ENCODE peak calls at places on chromosomes 6 and 20, in nine cellular contexts. D is tibial nerve, W is BJ, E is uterus, V is GM06990, Z is HCT116, T is stomach, L is pancreas, F is heart left ventricle. P is an unnamed sample. For H3K36me3, the result is how much of the 10 kb centered on the place peaks cover.

GRCh38 chr6:170454512-170455285 is 98.4 kb downstream of the PSMB1 start:
- DNase-seq in D (no peak), W (no peak), E (no peak), V (no peak), Z (no peak), T (no peak), L (no peak), F (no peak), P (no peak)

GRCh38 chr20:47027042-47027441 is 132.4 kb downstream of the EYA2 start:
- DNase-seq in D (no peak), W (no peak), E (no peak), V (no peak), Z (no peak), T (no peak), L (no peak), F (no peak), P (no peak)

GRCh38 chr20:51382986-51383821 is 159.3 kb downstream of the NFATC2 start:
- DNase-seq in D (no peak), W (no peak), E (no peak), V (no peak), Z (no peak), T (peak), L (peak), F (no peak), P (no peak)

GRCh38 chr6:43811101-43812099 is 41.4 kb downstream of the VEGFA start:
- DNase-seq in D (no peak), W (no peak), E (no peak), V (no peak), Z (no peak), T (no peak), L (no peak), F (no peak), P (no peak)

GRCh38 chr6:75855047-75855446 is 106.0 kb downstream of the MYO6 start:
- DNase-seq in D (peak), W (peak), E (no peak), V (no peak), Z (peak), T (peak), L (no peak), F (no peak), P (peak)

GRCh38 chr6:29762781-29763214 is 39.6 kb downstream of the HLA-F start:
- DNase-seq in D (no peak), W (no peak), E (no peak), V (no peak), Z (no peak), T (no peak), L (no peak), F (no peak), P (no peak)

GRCh38 chr6:31825553-31825952 is 2.0 kb upstream of the HSPA1B start:
- DNase-seq in D (no peak), W (no peak), E (no peak), V (no peak), Z (no peak), T (no peak), L (no peak), F (no peak), P (no peak)

GRCh38 chr20:38927902-38928578 is 1.8 kb downstream of the FAM83D start:
- DNase-seq in D (no peak), W (no peak), E (no peak), V (no peak), Z (no peak), T (no peak), L (no peak), F (no peak), P (no peak)

GRCh38 chr6:155351273-155352129 is 37.2 kb upstream of the TFB1M start:
- DNase-seq in D (no peak), W (no peak), E (no peak), V (peak), Z (no peak), T (no peak), L (no peak), F (no peak), P (no peak)

GRCh38 chr6:47964994-47965393 is 146.0 kb downstream of the PTCHD4 start:
- DNase-seq in D (no peak), W (no peak), E (no peak), V (no peak), Z (no peak), T (no peak), L (no peak), F (no peak), P (no peak)

GRCh38 chr6:76885861-76886301 is 577.4 kb downstream of the HTR1B start:
- DNase-seq in D (no peak), W (no peak), E (no peak), V (no peak), Z (no peak), T (no peak), L (no peak), F (no peak), P (no peak)

GRCh38 chr6:80605165-80605989 is 498.9 kb downstream of the BCKDHB start:
- DNase-seq in D (peak), W (no peak), E (no peak), V (no peak), Z (peak), T (no peak), L (no peak), F (no peak), P (peak)

GRCh38 chr20:32521780-32522524 is 63.2 kb downstream of the NOL4L start:
- DNase-seq in D (peak), W (no peak), E (peak), V (peak), Z (peak), T (peak), L (peak), F (peak), P (peak)

GRCh38 chr6:30722280-30723112 is 2.3 kb downstream of the TUBB start:
- DNase-seq in D (peak), W (no peak), E (peak), V (peak), Z (peak), T (peak), L (peak), F (peak), P (peak)

GRCh38 chr6:88989215-88989614 is 25.8 kb upstream of the RNGTT start:
- DNase-seq in D (no peak), W (no peak), E (no peak), V (no peak), Z (peak), T (no peak), L (no peak), F (no peak), P (no peak)

GRCh38 chr6:37173573-37174195 is 3.7 kb downstream of the PIM1 start:
- DNase-seq in D (no peak), W (no peak), E (no peak), V (no peak), Z (no peak), T (no peak), L (no peak), F (no peak), P (peak)

DNA sequence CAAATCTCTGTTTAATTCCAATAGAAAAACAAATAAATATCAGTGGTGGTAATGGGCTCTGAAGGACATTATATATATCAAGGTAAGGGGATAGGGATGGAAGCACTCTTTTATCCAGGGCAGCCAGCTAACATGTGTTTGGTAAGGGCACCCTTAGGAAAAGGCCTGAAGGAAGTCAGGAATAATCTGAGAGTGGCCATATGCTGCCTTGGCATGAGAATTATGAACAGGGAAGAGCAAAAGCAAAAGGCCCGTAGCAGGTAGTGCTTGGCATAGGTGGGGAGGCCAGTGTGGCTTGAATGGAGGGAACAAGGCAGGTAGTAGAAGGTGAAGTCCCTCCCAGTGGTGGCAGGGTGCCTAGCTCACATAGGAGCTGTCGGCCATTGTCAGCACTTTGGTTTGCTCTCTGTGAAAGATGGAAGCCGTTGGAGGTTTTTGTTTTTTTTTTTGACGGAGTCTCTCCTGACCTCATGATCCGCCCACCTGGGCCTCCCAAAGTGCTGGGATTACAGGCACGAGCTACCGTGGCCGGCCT is 39.6 kb upstream of the CSE1L start:
- DNase-seq in D (no peak), W (no peak), E (no peak), V (no peak), Z (no peak), T (no peak), L (no peak), F (no peak), P (no peak)
- H3K36me3 ChIP-seq in D (under half), W (under half), E (under half), V (under half), Z (under half), T (under half), L (under half), F (half or more), P (under half)

DNA sequence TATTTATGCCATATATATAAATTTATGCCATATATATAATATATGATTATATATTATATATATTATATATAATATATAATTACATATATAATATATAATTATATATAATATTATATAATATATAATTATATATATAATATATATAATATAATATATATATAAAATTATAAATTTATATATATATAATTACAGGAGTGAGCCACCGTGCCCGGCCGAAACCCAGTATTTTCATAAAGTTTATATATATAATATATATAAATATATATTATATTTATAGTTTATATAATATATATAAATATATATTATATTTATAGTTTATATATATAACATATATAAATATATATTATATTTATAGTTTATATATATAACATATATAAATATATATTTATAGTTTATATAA is 31.6 kb downstream of the NKX2-4 start:
- DNase-seq in D (no peak), W (no peak), E (no peak), V (no peak), Z (no peak), T (no peak), L (no peak), F (no peak), P (no peak)
- TF ChIP-seq CTCF in D (no peak), W (no peak), E (no peak), V (no peak), Z (no peak), T (no peak), L (no peak), F (no peak), P (no peak)

GRCh38 chr20:10449270-10449669 is 14.2 kb downstream of the SLX4IP start:
- DNase-seq in D (no peak), W (no peak), E (no peak), V (no peak), Z (no peak), T (no peak), L (no peak), F (no peak), P (no peak)

GRCh38 chr20:10447028-10447427 is 11.9 kb downstream of the SLX4IP start:
- DNase-seq in D (no peak), W (peak), E (no peak), V (peak), Z (peak), T (peak), L (no peak), F (no peak), P (peak)

GRCh38 chr20:10448270-10449156 is 13.4 kb downstream of the SLX4IP start:
- DNase-seq in D (no peak), W (no peak), E (no peak), V (no peak), Z (no peak), T (no peak), L (no peak), F (no peak), P (no peak)

GRCh38 chr20:10443936-10444335 is 8.8 kb downstream of the SLX4IP start:
- DNase-seq in D (no peak), W (no peak), E (no peak), V (no peak), Z (no peak), T (no peak), L (no peak), F (no peak), P (no peak)

DNA sequence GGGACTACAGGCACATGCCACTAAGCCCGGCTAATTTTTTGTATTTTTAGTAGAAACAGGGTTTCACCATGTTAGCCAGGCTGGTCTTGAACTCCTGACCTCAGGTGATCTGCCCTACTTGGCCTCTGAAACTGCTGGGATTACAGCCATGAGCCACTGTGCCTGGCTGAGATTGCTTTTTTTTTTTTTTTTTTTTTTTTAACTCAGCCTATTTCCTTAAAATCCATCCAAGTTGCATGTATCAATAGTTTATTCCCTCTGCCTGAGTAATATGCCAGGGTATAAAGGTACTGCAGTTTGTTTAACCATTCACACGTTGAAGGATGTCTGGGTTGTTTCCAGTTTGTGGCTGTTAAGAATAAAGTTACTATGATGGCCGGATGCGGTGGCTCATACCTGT is 10.7 kb downstream of the SLX4IP start:
- DNase-seq in D (no peak), W (no peak), E (no peak), V (no peak), Z (no peak), T (no peak), L (no peak), F (no peak), P (no peak)
- H3K4me3 ChIP-seq in D (no peak), W (no peak), E (no peak), V (no peak), Z (no peak), T (no peak), L (no peak), F (no peak), P (no peak)

GRCh38 chr6:82195619-82196018 is 51.9 kb downstream of the IBTK start:
- DNase-seq in D (no peak), W (no peak), E (no peak), V (no peak), Z (no peak), T (no peak), L (no peak), F (no peak), P (no peak)
- H3K36me3 ChIP-seq in D (under half), W (under half), E (under half), V (under half), Z (under half), T (under half), L (half or more), F (half or more), P (half or more)

GRCh38 chr6:92114797-92115196 is 1304.6 kb downstream of the EPHA7 start:
- DNase-seq in D (no peak), W (no peak), E (no peak), V (no peak), Z (no peak), T (no peak), L (no peak), F (no peak), P (no peak)

GRCh38 chr6:92109256-92109655 is 1310.1 kb downstream of the EPHA7 start:
- DNase-seq in D (no peak), W (no peak), E (no peak), V (no peak), Z (no peak), T (no peak), L (no peak), F (no peak), P (no peak)

GRCh38 chr6:92114091-92114490 is 1305.3 kb downstream of the EPHA7 start:
- DNase-seq in D (no peak), W (no peak), E (no peak), V (no peak), Z (no peak), T (no peak), L (no peak), F (no peak), P (no peak)

DNA sequence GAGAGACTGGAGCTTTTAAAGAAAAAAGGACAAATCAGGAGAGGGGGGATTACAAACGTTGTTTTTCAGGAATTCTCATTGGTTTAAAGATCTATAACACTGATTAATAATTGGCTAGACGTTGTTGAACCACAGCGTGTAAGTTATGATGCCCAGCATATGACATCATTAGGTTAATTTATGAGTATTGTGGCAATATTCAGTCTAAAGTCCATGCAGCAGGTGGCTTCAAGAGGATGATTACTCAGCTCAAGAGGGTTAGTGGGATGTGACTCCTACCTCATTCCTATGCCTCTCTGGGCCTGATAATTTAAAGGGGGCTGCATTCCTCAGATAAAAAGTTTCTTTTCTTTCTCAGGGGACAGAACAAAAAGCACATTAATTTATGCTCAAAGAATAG is 1309.0 kb downstream of the EPHA7 start:
- DNase-seq in D (no peak), W (no peak), E (no peak), V (no peak), Z (no peak), T (no peak), L (no peak), F (no peak), P (no peak)
- TF ChIP-seq CTCF in D (no peak), W (no peak), E (no peak), V (no peak), Z (no peak), T (no peak), L (no peak), F (no peak), P (no peak)

GRCh38 chr6:13411484-13411883 is 75.9 kb downstream of the GFOD1 start:
- DNase-seq in D (no peak), W (no peak), E (no peak), V (no peak), Z (no peak), T (no peak), L (no peak), F (no peak), P (no peak)

GRCh38 chr6:13412211-13412610 is 75.2 kb downstream of the GFOD1 start:
- DNase-seq in D (no peak), W (no peak), E (no peak), V (no peak), Z (no peak), T (no peak), L (no peak), F (no peak), P (no peak)

GRCh38 chr6:13413906-13414555 is 73.4 kb downstream of the GFOD1 start:
- DNase-seq in D (no peak), W (no peak), E (no peak), V (peak), Z (no peak), T (no peak), L (no peak), F (peak), P (no peak)

GRCh38 chr6:13413466-13413862 is 73.9 kb downstream of the GFOD1 start:
- DNase-seq in D (peak), W (no peak), E (no peak), V (no peak), Z (no peak), T (no peak), L (no peak), F (no peak), P (no peak)

DNA sequence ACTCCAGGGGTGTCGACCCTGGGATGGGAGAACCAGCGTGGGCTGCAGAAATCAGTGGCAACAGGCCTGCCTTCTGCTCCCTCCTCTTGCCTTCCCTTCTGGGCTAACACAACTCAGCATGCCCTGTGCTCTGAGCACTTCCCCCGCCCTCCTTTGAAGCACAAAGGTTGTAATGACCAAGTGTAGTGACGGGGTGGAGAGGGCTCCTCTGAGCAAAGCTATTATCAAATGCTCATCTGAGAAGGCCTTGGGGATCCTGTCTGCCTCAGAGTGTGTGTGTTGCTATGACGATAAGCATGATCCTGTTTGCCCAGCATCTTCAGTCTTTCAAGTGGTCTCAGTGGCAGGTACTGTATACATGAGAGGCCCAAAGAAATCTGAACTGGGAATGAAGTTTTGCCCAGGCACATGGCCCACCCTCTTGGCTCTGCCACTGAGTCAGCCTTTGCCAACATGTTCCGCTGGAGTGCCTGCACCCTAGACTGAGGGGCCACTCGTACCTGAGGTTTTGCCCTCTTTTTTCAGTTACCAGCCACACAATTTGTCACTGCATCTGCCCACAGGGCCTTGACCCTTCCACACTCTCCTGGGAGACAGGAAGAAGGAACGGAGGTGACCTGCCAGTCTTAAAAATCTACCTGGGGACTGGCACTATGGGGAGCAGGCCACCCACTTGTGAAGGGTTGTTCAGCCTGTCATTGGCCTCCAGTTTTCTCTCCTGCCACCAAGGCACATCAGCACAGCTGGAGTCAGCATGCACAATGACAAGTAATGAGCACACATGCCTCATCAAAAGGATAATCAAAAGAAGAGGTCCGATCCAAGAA is 74.5 kb downstream of the GFOD1 start:
- DNase-seq in D (no peak), W (no peak), E (no peak), V (no peak), Z (no peak), T (no peak), L (no peak), F (no peak), P (no peak)
- H3K4me3 ChIP-seq in D (no peak), W (no peak), E (no peak), V (no peak), Z (no peak), T (no peak), L (no peak), F (no peak), P (no peak)

DNA sequence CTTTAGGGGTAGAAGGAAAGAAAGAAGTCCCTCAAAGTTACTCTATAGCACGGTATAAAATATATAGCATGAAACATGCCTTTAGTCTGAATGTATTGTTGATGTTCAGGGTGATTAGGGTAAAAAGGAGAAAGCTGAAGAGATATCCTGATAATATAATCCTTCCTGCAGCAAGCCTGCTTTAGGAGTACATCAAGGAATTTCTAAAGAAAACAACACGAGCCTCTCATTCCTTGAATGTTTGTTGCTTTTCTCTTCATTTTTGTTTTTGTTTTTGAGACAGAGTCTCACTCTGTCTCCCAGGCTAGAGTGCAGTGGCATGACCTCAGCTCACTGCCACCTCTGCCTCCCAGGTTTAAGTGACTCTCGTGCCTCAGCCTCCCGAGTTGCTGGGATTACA is 79.1 kb downstream of the CD164 start:
- DNase-seq in D (no peak), W (no peak), E (no peak), V (no peak), Z (no peak), T (no peak), L (no peak), F (no peak), P (no peak)
- H3K36me3 ChIP-seq in D (under half), W (under half), E (under half), V (under half), Z (under half), T (under half), L (under half), F (under half), P (under half)